ENCODE peak calls at places on chromosomes 1 and 21, in six cellular contexts. G is ascending aorta; H is neural progenitor cell; U is CD8-positive, alpha-beta memory T cell; V is GM23248; N is fibroblast of lung. Z is an unnamed sample.

GRCh38 chr1:247331172-247331525 is 518 bp downstream of the ZNF496 start:
- DNase-seq in V (peak; percentile 90), U (peak; percentile 57), H (peak; percentile 88), N (peak; percentile 80), G (no peak), Z (peak; percentile 84)

GRCh38 chr1:54384921-54385726 is 21.1 kb downstream of the SSBP3 start:
- DNase-seq in N (peak; percentile 71), U (no peak), G (no peak), V (peak; percentile 57), H (no peak), Z (no peak)

GRCh38 chr1:63621698-63622097 is 28.5 kb downstream of the PGM1 start:
- DNase-seq in H (no peak), N (peak; percentile 93), V (peak; percentile 65), U (no peak), G (peak; percentile 13), Z (no peak)

GRCh38 chr21:28746166-28746565 is 246.5 kb downstream of the LTN1 start:
- DNase-seq in G (no peak), U (no peak), H (no peak), N (no peak), V (no peak), Z (no peak)

GRCh38 chr1:234408757-234409156 is 35.5 kb downstream of the COA6 start:
- DNase-seq in V (no peak), H (no peak), U (no peak), N (no peak), G (no peak), Z (no peak)

GRCh38 chr1:245621589-245621988 is 466.8 kb downstream of the KIF26B start:
- DNase-seq in H (no peak), G (no peak), V (peak; percentile 4), N (peak; percentile 35), U (no peak), Z (no peak)

GRCh38 chr1:164611754-164612642 is 53.0 kb downstream of the PBX1 start:
- DNase-seq in U (no peak), G (no peak), V (peak; percentile 57), H (peak; percentile 69), N (peak; percentile 95), Z (peak; percentile 13)

GRCh38 chr21:45560106-45561021 is 18.1 kb upstream of the SLC19A1 start:
- DNase-seq in V (no peak), U (no peak), N (no peak), G (no peak), H (no peak), Z (no peak)

GRCh38 chr1:20093940-20094391 is 24.0 kb downstream of the PLA2G5 start:
- DNase-seq in G (no peak), N (no peak), H (no peak), U (no peak), V (peak; percentile 65), Z (no peak)

GRCh38 chr1:165080253-165080896 is 276.1 kb downstream of the LMX1A start:
- DNase-seq in V (peak; percentile 66), U (no peak), N (no peak), G (no peak), H (no peak), Z (no peak)

GRCh38 chr1:13809461-13810159 is 109.6 kb downstream of the PRDM2 start:
- DNase-seq in U (no peak), V (no peak), N (no peak), G (no peak), H (no peak), Z (peak; percentile 17)

GRCh38 chr1:230706020-230706699 is 7.8 kb downstream of the AGT start:
- DNase-seq in V (no peak), H (no peak), N (no peak), U (no peak), G (no peak), Z (no peak)

GRCh38 chr1:162210171-162210570 is 140.7 kb downstream of the NOS1AP start:
- DNase-seq in H (no peak), N (no peak), U (no peak), V (peak; percentile 27), G (no peak), Z (no peak)

GRCh38 chr1:94384485-94385353 is 33.5 kb upstream of the ABCD3 start:
- DNase-seq in N (no peak), H (peak; percentile 2), V (no peak), U (peak; percentile 7), G (no peak), Z (no peak)

GRCh38 chr1:81725823-81726222 is 74.9 kb upstream of the ADGRL2 start:
- DNase-seq in V (no peak), G (no peak), H (no peak), N (no peak), U (no peak), Z (no peak)

GRCh38 chr1:37474051-37474696 is at the start of gene ZC3H12A:
- DNase-seq in U (peak; percentile 93), V (peak; percentile 94), G (peak; percentile 78), N (peak; percentile 84), H (peak; percentile 94), Z (peak; percentile 84)

GRCh38 chr1:43908858-43909257 is 24.7 kb upstream of the ARTN start:
- DNase-seq in U (no peak), H (no peak), G (no peak), N (no peak), V (no peak), Z (no peak)

GRCh38 chr1:24968941-24969585 is 39.0 kb upstream of the RUNX3 start:
- DNase-seq in N (no peak), H (no peak), G (no peak), U (no peak), V (no peak), Z (no peak)

GRCh38 chr1:244053831-244054230 is 2.7 kb downstream of the ZBTB18 start:
- DNase-seq in N (no peak), H (no peak), V (no peak), G (no peak), U (no peak), Z (no peak)

GRCh38 chr1:37890378-37891014 is 31.1 kb upstream of the MTF1 start:
- DNase-seq in G (no peak), V (peak; percentile 60), U (peak; percentile 34), H (peak; percentile 46), N (peak; percentile 28), Z (no peak)

GRCh38 chr1:236853916-236854601 is 59.0 kb downstream of the MTR start:
- DNase-seq in N (peak; percentile 81), U (no peak), G (no peak), V (peak; percentile 66), H (no peak), Z (peak; percentile 2)

GRCh38 chr1:34479731-34480130 is 275.1 kb upstream of the GJB5 start:
- DNase-seq in N (no peak), G (no peak), H (peak; percentile 74), V (no peak), U (no peak), Z (no peak)

GRCh38 chr1:41633764-41634163 is 149.3 kb upstream of the EDN2 start:
- DNase-seq in U (no peak), H (no peak), G (no peak), V (peak; percentile 70), N (peak; percentile 67), Z (no peak)

GRCh38 chr1:14930224-14930965 is 223.2 kb upstream of the TMEM51 start:
- DNase-seq in N (no peak), U (no peak), H (no peak), G (no peak), V (no peak), Z (no peak)

GRCh38 chr1:28249013-28249870 is 10.1 kb upstream of the SESN2 start:
- DNase-seq in V (peak; percentile 75), U (no peak), N (peak; percentile 78), G (no peak), H (peak; percentile 50), Z (peak; percentile 82)

GRCh38 chr1:211320980-211321379 is 5.7 kb upstream of the TRAF5 start:
- DNase-seq in V (peak; percentile 10), H (no peak), N (peak; percentile 17), G (no peak), U (no peak), Z (no peak)

GRCh38 chr1:37999434-38000232 is 5.7 kb downstream of the FHL3 start:
- DNase-seq in N (peak; percentile 75), V (peak; percentile 66), U (no peak), H (peak; percentile 39), G (no peak), Z (peak; percentile 59)

GRCh38 chr21:36156815-36157670 is at the start of gene DOP1B:
- DNase-seq in H (no peak), V (peak; percentile 30), N (no peak), U (no peak), G (no peak), Z (no peak)

GRCh38 chr1:20153000-20153418 is 13.9 kb downstream of the PLA2G2F start:
- DNase-seq in N (peak; percentile 17), H (peak; percentile 30), V (peak; percentile 72), G (no peak), U (no peak), Z (no peak)

DNA sequence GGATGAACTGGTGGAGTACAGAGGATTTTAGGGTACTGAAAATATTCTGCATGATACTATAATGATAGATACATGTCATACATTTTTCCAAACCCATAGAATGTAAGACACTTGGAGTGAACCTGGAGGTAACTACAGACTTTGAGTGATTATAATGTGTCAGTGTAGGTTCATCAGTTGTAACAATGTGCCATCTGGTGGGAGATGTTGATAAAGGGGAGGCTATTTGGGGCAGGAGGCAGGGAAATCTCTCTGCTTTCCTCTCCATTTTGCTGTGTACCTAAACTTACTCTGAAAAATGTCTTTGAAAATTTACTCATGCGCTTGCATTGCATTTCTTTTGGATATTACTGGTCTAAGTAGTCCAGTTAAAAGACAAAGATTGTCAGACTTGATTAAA is 35.2 kb downstream of the PTBP2 start:
- DNase-seq in N (no peak), V (no peak), G (no peak), U (no peak), H (no peak), Z (no peak)
- H3K9me3 ChIP-seq in N (no peaks in the 10 kb centered on the region), V (no peaks in the 10 kb centered on the region), G (no peaks in the 10 kb centered on the region), U (no peaks in the 10 kb centered on the region), H (peaks cover 47% of the 10 kb centered on the region), Z (peaks cover 13% of the 10 kb centered on the region)

GRCh38 chr1:49046305-49046704 is 269.6 kb upstream of the BEND5 start:
- DNase-seq in H (no peak), U (no peak), N (no peak), G (no peak), V (no peak), Z (no peak)

GRCh38 chr1:49051647-49052046 is 275.0 kb upstream of the BEND5 start:
- DNase-seq in G (no peak), U (no peak), N (peak; percentile 32), V (no peak), H (no peak), Z (no peak)

GRCh38 chr1:49048188-49048587 is 271.5 kb upstream of the BEND5 start:
- DNase-seq in V (no peak), U (no peak), G (no peak), N (no peak), H (no peak), Z (no peak)

GRCh38 chr1:49052102-49052501 is 275.4 kb upstream of the BEND5 start:
- DNase-seq in N (no peak), H (no peak), G (no peak), U (no peak), V (no peak), Z (no peak)

GRCh38 chr1:49050041-49050440 is 273.4 kb upstream of the BEND5 start:
- DNase-seq in V (no peak), U (no peak), G (no peak), N (no peak), H (no peak), Z (no peak)
- H3K9me3 ChIP-seq in V (no peaks in the 10 kb centered on the region), U (no peaks in the 10 kb centered on the region), G (no peaks in the 10 kb centered on the region), N (no peaks in the 10 kb centered on the region), H (peaks cover 14% of the 10 kb centered on the region), Z (no peaks in the 10 kb centered on the region)

GRCh38 chr1:46768445-46768844 is 30.4 kb upstream of the CYP4B1 start:
- DNase-seq in U (no peak), V (no peak), G (no peak), H (no peak), N (no peak), Z (no peak)
- H3K9me3 ChIP-seq in U (peaks cover 11% of the 10 kb centered on the region), V (no peaks in the 10 kb centered on the region), G (no peaks in the 10 kb centered on the region), H (peaks cover 1% of the 10 kb centered on the region), N (no peaks in the 10 kb centered on the region), Z (no peaks in the 10 kb centered on the region)

GRCh38 chr1:2972879-2973575 is 48.2 kb upstream of the ACTRT2 start:
- DNase-seq in V (no peak), H (no peak), G (no peak), N (no peak), U (no peak), Z (no peak)
- H3K9me3 ChIP-seq in V (no peaks in the 10 kb centered on the region), H (no peaks in the 10 kb centered on the region), G (no peaks in the 10 kb centered on the region), N (no peaks in the 10 kb centered on the region), U (no peaks in the 10 kb centered on the region), Z (no peaks in the 10 kb centered on the region)

Z was measured in MG63.